ENCODE peak calls at places on chromosome 18, in six cellular contexts. W, L, J, M, G and A are unnamed samples.

GRCh38 chr18:8754995-8755955 is 49.9 kb downstream of the MTCL1 start:
- DNase-seq in W (peak; percentile 84), L (no peak), J (peak; percentile 33), M (no peak), G (no peak), A (no peak)

GRCh38 chr18:9683418-9684396 is 24.4 kb upstream of the RAB31 start:
- DNase-seq in G (no peak), L (no peak), W (no peak), J (no peak), M (no peak), A (no peak)

GRCh38 chr18:6881034-6881800 is 151.7 kb downstream of the ARHGAP28 start:
- DNase-seq in M (no peak), G (no peak), L (no peak), W (no peak), J (no peak), A (no peak)

GRCh38 chr18:44679912-44680270 is 797 bp upstream of the SETBP1 start:
- DNase-seq in M (peak; percentile 88), G (no peak), L (peak; percentile 63), J (no peak), W (peak; percentile 37), A (no peak)

GRCh38 chr18:10453885-10454772 is at the start of gene APCDD1:
- DNase-seq in G (no peak), J (no peak), L (peak; percentile 50), M (peak; percentile 82), W (no peak), A (no peak)

GRCh38 chr18:78192044-78192443 is 787.6 kb upstream of the SALL3 start:
- DNase-seq in J (no peak), G (no peak), L (no peak), M (no peak), W (no peak), A (no peak)

GRCh38 chr18:9025104-9025838 is 77.2 kb upstream of the NDUFV2 start:
- DNase-seq in J (peak; percentile 31), M (no peak), L (no peak), W (no peak), G (no peak), A (no peak)

GRCh38 chr18:49754866-49755265 is 58.5 kb downstream of the ACAA2 start:
- DNase-seq in J (no peak), W (no peak), L (no peak), G (no peak), M (no peak), A (no peak)

GRCh38 chr18:69408522-69408921 is 7.8 kb downstream of the DOK6 start:
- DNase-seq in J (no peak), L (no peak), W (no peak), G (no peak), M (no peak), A (no peak)

GRCh38 chr18:59918320-59918755 is 18.5 kb downstream of the PMAIP1 start:
- DNase-seq in L (no peak), W (no peak), M (peak; percentile 74), J (peak; percentile 34), G (no peak), A (no peak)

GRCh38 chr18:10477121-10477862 is 22.9 kb downstream of the APCDD1 start:
- DNase-seq in G (no peak), W (no peak), L (no peak), M (no peak), J (no peak), A (no peak)

GRCh38 chr18:5543036-5543671 is 643 bp downstream of the EPB41L3 start:
- DNase-seq in L (peak; percentile 54), G (no peak), J (no peak), W (no peak), M (peak; percentile 67), A (no peak)

GRCh38 chr18:36372902-36373301 is 75.4 kb downstream of the FHOD3 start:
- DNase-seq in W (no peak), J (peak; percentile 81), M (no peak), L (no peak), G (no peak), A (no peak)

GRCh38 chr18:31931886-31932240 is 11.1 kb downstream of the TRAPPC8 start:
- DNase-seq in M (no peak), J (no peak), W (no peak), L (no peak), G (no peak), A (no peak)

GRCh38 chr18:58615150-58616132 is 13.4 kb downstream of the ALPK2 start:
- DNase-seq in L (no peak), G (peak; percentile 27), W (peak; percentile 78), J (no peak), M (no peak), A (no peak)

GRCh38 chr18:13387856-13388548 is 169.4 kb downstream of the LDLRAD4 start:
- DNase-seq in J (no peak), M (no peak), G (no peak), W (no peak), L (no peak), A (no peak)

GRCh38 chr18:30997223-30997622 is 45.3 kb downstream of the DSC3 start:
- DNase-seq in J (no peak), W (no peak), G (no peak), M (no peak), L (no peak), A (no peak)

GRCh38 chr18:46917808-46918600 is 602 bp downstream of the KATNAL2 start:
- DNase-seq in W (peak; percentile 14), M (no peak), G (no peak), J (no peak), L (peak; percentile 50), A (no peak)

GRCh38 chr18:48621815-48622555 is 83.2 kb downstream of the CTIF start:
- DNase-seq in L (no peak), J (no peak), W (no peak), G (no peak), M (no peak), A (no peak)

GRCh38 chr18:48994044-48994651 is 43.4 kb upstream of the SMAD7 start:
- DNase-seq in L (no peak), G (no peak), J (no peak), W (no peak), M (peak; percentile 51), A (no peak)

GRCh38 chr18:49111191-49111988 is 160.6 kb upstream of the SMAD7 start:
- DNase-seq in W (no peak), L (no peak), J (no peak), M (no peak), G (no peak), A (no peak)

GRCh38 chr18:45755936-45756335 is 32.0 kb downstream of the SLC14A1 start:
- DNase-seq in G (no peak), J (no peak), M (no peak), L (no peak), W (no peak), A (no peak)

GRCh38 chr18:76953186-76953982 is 131.0 kb downstream of the ZNF236 start:
- DNase-seq in M (peak; percentile 83), W (no peak), J (no peak), G (no peak), L (no peak), A (no peak)

GRCh38 chr18:52370841-52371240 is 30.8 kb downstream of the DCC start:
- DNase-seq in G (no peak), M (no peak), J (no peak), L (no peak), W (no peak), A (no peak)

GRCh38 chr18:73151086-73151485 is 283.3 kb upstream of the NETO1 start:
- DNase-seq in G (no peak), J (no peak), M (no peak), W (no peak), L (no peak), A (no peak)

GRCh38 chr18:76922107-76922506 is 99.8 kb downstream of the ZNF236 start:
- DNase-seq in G (no peak), W (peak; percentile 76), L (peak; percentile 42), M (no peak), J (no peak), A (no peak)

GRCh38 chr18:55509631-55510372 is 78.2 kb downstream of the TCF4 start:
- DNase-seq in M (no peak), J (peak; percentile 70), G (no peak), L (peak; percentile 19), W (no peak), A (no peak)

GRCh38 chr18:63974991-63975390 is 5.1 kb downstream of the SERPINB8 start:
- DNase-seq in G (no peak), W (no peak), M (no peak), J (no peak), L (no peak), A (no peak)

GRCh38 chr18:79687806-79688205 is 8.2 kb downstream of the CTDP1 start:
- DNase-seq in W (no peak), L (no peak), M (no peak), J (no peak), G (no peak), A (no peak)

GRCh38 chr18:7727381-7728076 is 160.4 kb downstream of the PTPRM start:
- DNase-seq in J (no peak), M (no peak), G (no peak), W (no peak), L (no peak), A (no peak)

GRCh38 chr18:46256078-46256477 is 151.9 kb downstream of the HAUS1 start:
- DNase-seq in M (no peak), G (no peak), J (no peak), W (no peak), L (no peak), A (no peak)

GRCh38 chr18:77110400-77110799 is 22.2 kb downstream of the MBP start:
- DNase-seq in G (no peak), L (no peak), W (no peak), M (no peak), J (no peak), A (no peak)

GRCh38 chr18:56789004-56789888 is 138.1 kb downstream of the WDR7 start:
- DNase-seq in W (peak; percentile 25), M (no peak), L (peak; percentile 65), J (no peak), G (no peak), A (no peak)

GRCh38 chr18:62018034-62018760 is 125.4 kb upstream of the RNF152 start:
- DNase-seq in W (no peak), L (no peak), J (no peak), M (peak; percentile 70), G (no peak), A (no peak)

GRCh38 chr18:58512161-58512581 is 116.7 kb downstream of the ALPK2 start:
- DNase-seq in W (no peak), M (no peak), J (no peak), G (no peak), L (no peak), A (no peak)

GRCh38 chr18:4016391-4017049 is 438.6 kb downstream of the DLGAP1 start:
- DNase-seq in M (no peak), G (no peak), J (no peak), W (no peak), L (no peak), A (no peak)